ENCODE peak calls at places on chromosomes 13 and 19, in ten cellular contexts. J is transverse colon; X is heart right ventricle; S is cardiac fibroblast; M is A549; K is bronchial epithelial cell; W is AG09309; A is CD4-positive, alpha-beta T cell; C is nephron progenitor cell; L is choroid plexus epithelial cell. V is an unnamed sample.
A peak's percentile ranks its signal among the peaks of the same experiment; 100 is the strongest.

GRCh38 chr19:23799321-23799720 is 40.6 kb upstream of the ZNF681 start:
- DNase-seq in J (no peak), X (no peak), S (no peak), M (no peak), K (no peak), W (no peak), A (peak; percentile 20), C (no peak), L (no peak), V (peak; percentile 69)

GRCh38 chr13:112714772-112715569 is 25.1 kb downstream of the ATP11A start:
- DNase-seq in J (no peak), X (no peak), S (no peak), M (no peak), K (no peak), W (no peak), A (no peak), C (no peak), L (no peak), V (no peak)

GRCh38 chr19:54707932-54708331 is 16.3 kb upstream of the KIR3DL3 start:
- DNase-seq in J (peak; percentile 17), X (no peak), S (no peak), M (no peak), K (no peak), W (no peak), A (no peak), C (no peak), L (no peak), V (no peak)

GRCh38 chr19:41951686-41952172 is 7.4 kb downstream of the RABAC1 start:
- DNase-seq in J (peak; percentile 89), X (peak; percentile 82), S (peak; percentile 77), M (peak; percentile 99), K (peak; percentile 61), W (no peak), A (peak; percentile 90), C (peak; percentile 94), L (peak; percentile 76), V (peak; percentile 95)

GRCh38 chr13:93502987-93503386 is 276.4 kb downstream of the GPC6 start:
- DNase-seq in J (no peak), X (no peak), S (no peak), M (no peak), K (no peak), W (no peak), A (no peak), C (no peak), L (no peak), V (no peak)

GRCh38 chr19:11458236-11458900 is 22.5 kb downstream of the ELAVL3 start:
- DNase-seq in J (no peak), X (no peak), S (no peak), M (no peak), K (no peak), W (no peak), A (no peak), C (no peak), L (no peak), V (no peak)

GRCh38 chr19:35828694-35829301 is 16.2 kb upstream of the PRODH2 start:
- DNase-seq in J (peak; percentile 38), X (peak; percentile 65), S (peak; percentile 66), M (peak; percentile 70), K (peak; percentile 35), W (peak; percentile 3), A (peak; percentile 35), C (peak; percentile 94), L (peak; percentile 76), V (no peak)

GRCh38 chr19:21498651-21499050 is 6.8 kb upstream of the ZNF429 start:
- DNase-seq in J (no peak), X (no peak), S (no peak), M (no peak), K (no peak), W (no peak), A (no peak), C (no peak), L (no peak), V (no peak)

GRCh38 chr19:18294467-18294864 is 13.0 kb upstream of the JUND start:
- DNase-seq in J (peak; percentile 69), X (no peak), S (no peak), M (no peak), K (peak; percentile 48), W (no peak), A (peak; percentile 88), C (no peak), L (no peak), V (peak; percentile 51)

GRCh38 chr19:17784201-17785008 is 10.5 kb upstream of the B3GNT3 start:
- DNase-seq in J (peak; percentile 76), X (peak; percentile 41), S (peak; percentile 75), M (peak; percentile 70), K (peak; percentile 37), W (no peak), A (peak; percentile 65), C (peak; percentile 84), L (peak; percentile 77), V (peak; percentile 81)

GRCh38 chr19:443005-443404 is 17.8 kb downstream of the SHC2 start:
- DNase-seq in J (no peak), X (no peak), S (no peak), M (no peak), K (no peak), W (no peak), A (no peak), C (no peak), L (no peak), V (no peak)

GRCh38 chr19:29845576-29846176 is 33.9 kb downstream of the CCNE1 start:
- DNase-seq in J (peak; percentile 37), X (no peak), S (peak; percentile 20), M (peak; percentile 87), K (peak; percentile 22), W (no peak), A (no peak), C (no peak), L (peak; percentile 38), V (no peak)

GRCh38 chr19:46609511-46610412 is 8.6 kb downstream of the CALM3 start:
- DNase-seq in J (peak; percentile 6), X (no peak), S (no peak), M (no peak), K (no peak), W (no peak), A (no peak), C (no peak), L (no peak), V (no peak)

GRCh38 chr19:17026041-17026658 is 460 bp downstream of the CPAMD8 start:
- DNase-seq in J (peak; percentile 26), X (no peak), S (no peak), M (no peak), K (no peak), W (no peak), A (no peak), C (peak; percentile 52), L (peak; percentile 31), V (no peak)

GRCh38 chr19:40688987-40689338 is 1.5 kb downstream of the NUMBL start:
- DNase-seq in J (no peak), X (no peak), S (no peak), M (no peak), K (peak; percentile 7), W (no peak), A (no peak), C (no peak), L (no peak), V (no peak)

GRCh38 chr19:40771101-40771539 is 4.2 kb upstream of the MIA start:
- DNase-seq in J (no peak), X (no peak), S (peak; percentile 24), M (no peak), K (no peak), W (no peak), A (no peak), C (no peak), L (no peak), V (no peak)

GRCh38 chr13:38872693-38873092 is 117.9 kb downstream of the STOML3 start:
- DNase-seq in J (peak; percentile 11), X (peak; percentile 12), S (peak; percentile 51), M (peak; percentile 9), K (peak; percentile 52), W (no peak), A (no peak), C (peak; percentile 68), L (peak; percentile 51), V (peak; percentile 62)

DNA sequence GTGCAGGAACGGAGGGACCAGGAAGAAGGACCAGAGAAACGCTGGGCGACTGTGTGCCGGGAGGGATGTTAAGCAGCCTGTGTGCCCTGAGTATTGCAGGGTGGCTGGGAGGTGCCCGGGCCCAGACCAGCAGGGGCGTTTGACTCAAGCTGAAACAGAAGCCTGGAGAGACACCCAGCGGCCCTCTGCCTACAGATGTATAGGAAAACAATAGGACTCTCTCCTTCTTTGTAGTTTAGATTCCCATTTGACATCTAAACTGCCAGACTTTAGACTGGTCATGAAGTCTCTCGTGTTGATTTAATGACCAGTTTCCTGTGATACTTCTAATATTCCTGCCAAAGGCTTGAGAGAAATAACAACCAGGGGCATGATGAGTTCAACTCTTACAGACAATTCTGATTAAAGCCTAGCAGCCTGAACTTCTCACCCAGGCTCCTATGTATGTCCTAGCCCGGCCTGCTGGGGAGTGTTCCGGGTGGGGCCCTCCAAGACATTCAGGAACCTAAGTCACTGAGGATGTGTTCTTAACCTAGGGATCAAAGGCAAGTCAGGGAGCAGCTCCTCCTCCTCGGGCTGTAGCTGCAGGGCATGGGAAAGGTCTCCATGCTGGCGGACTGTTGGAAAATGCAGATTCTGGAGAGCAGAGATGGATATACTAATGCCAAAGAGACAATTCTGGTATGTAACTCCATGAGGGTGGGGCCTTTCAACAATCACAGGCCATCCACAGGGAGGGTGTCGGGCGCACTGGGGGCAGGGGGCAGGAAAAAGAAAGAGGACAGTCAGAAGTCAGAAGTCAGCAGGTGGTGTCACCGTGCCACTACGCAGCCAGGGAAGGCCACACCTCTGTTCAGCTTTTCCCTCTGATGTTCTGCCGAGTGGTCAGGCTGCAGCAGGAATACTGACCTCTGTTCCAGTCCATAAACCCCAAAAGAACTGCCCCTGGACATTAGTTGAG is 131.9 kb downstream of the STARD13 start:
- DNase-seq in J (peak; percentile 21), X (peak; percentile 49), S (peak; percentile 88), M (no peak), K (peak; percentile 15), W (no peak), A (no peak), C (peak; percentile 38), L (peak; percentile 87), V (no peak)
- TF ChIP-seq CTCF in J (no peak), X (no peak), S (peak; percentile 17), M (no peak), K (no peak), W (no peak), A (no peak), C (no peak), L (peak; percentile 60), V (no peak)

GRCh38 chr19:49906879-49907564 is 10.3 kb upstream of the IL4I1 start:
- DNase-seq in J (no peak), X (no peak), S (no peak), M (no peak), K (no peak), W (no peak), A (no peak), C (no peak), L (no peak), V (no peak)
- TF ChIP-seq CTCF in J (no peak), X (no peak), S (no peak), M (no peak), K (no peak), W (no peak), A (no peak), C (no peak), L (no peak), V (no peak)

GRCh38 chr13:30898721-30899188 is 7.3 kb upstream of the MEDAG start:
- DNase-seq in J (no peak), X (no peak), S (peak; percentile 99), M (no peak), K (peak; percentile 69), W (peak; percentile 91), A (no peak), C (no peak), L (peak; percentile 99), V (no peak)
- TF ChIP-seq CTCF in J (no peak), X (no peak), S (no peak), M (no peak), K (no peak), W (no peak), A (no peak), C (no peak), L (peak; percentile 38), V (no peak)

GRCh38 chr19:28634031-28634328 is 579.0 kb downstream of the UQCRFS1 start:
- DNase-seq in J (no peak), X (no peak), S (no peak), M (no peak), K (no peak), W (no peak), A (no peak), C (no peak), L (no peak), V (no peak)
- TF ChIP-seq CTCF in J (no peak), X (no peak), S (no peak), M (no peak), K (no peak), W (no peak), A (no peak), C (no peak), L (no peak), V (peak; percentile 64)

V was measured in glutamatergic neuron.